ENCODE peak calls at places on chromosomes 12 and 14, in nine cellular contexts. One of them, this sample, is unnamed.

GRCh38 chr12:46483572-46484395 is 111.2 kb upstream of the SLC38A2 start:
- DNase-seq in GM23338: no peak
- DNase-seq in Panc1: no peak
- DNase-seq in sigmoid colon: no peak
- DNase-seq in GM12878: no peak
- DNase-seq in stomach: no peak
- DNase-seq in upper lobe of left lung: no peak
- DNase-seq in endothelial cell of umbilical vein: peak; percentile 75
- DNase-seq in HL-60: no peak
- DNase-seq in this sample: no peak

GRCh38 chr14:24274101-24274543 is 2.7 kb upstream of the RABGGTA start:
- DNase-seq in GM12878: peak; percentile 93
- DNase-seq in sigmoid colon: no peak
- DNase-seq in HL-60: peak; percentile 68
- DNase-seq in endothelial cell of umbilical vein: no peak
- DNase-seq in upper lobe of left lung: no peak
- DNase-seq in Panc1: no peak
- DNase-seq in GM23338: peak; percentile 21
- DNase-seq in stomach: peak; percentile 63
- DNase-seq in this sample: no peak

GRCh38 chr14:100417466-100417865 is 94.3 kb downstream of the SLC25A47 start:
- DNase-seq in upper lobe of left lung: no peak
- DNase-seq in stomach: peak; percentile 57
- DNase-seq in HL-60: no peak
- DNase-seq in sigmoid colon: peak; percentile 54
- DNase-seq in Panc1: peak; percentile 66
- DNase-seq in GM23338: peak; percentile 86
- DNase-seq in GM12878: no peak
- DNase-seq in endothelial cell of umbilical vein: peak; percentile 88
- DNase-seq in this sample: peak; percentile 84

GRCh38 chr12:70757830-70758493 is 120.7 kb upstream of the PTPRB start:
- DNase-seq in upper lobe of left lung: no peak
- DNase-seq in Panc1: no peak
- DNase-seq in endothelial cell of umbilical vein: no peak
- DNase-seq in GM12878: no peak
- DNase-seq in sigmoid colon: no peak
- DNase-seq in GM23338: peak; percentile 45
- DNase-seq in HL-60: no peak
- DNase-seq in stomach: no peak
- DNase-seq in this sample: no peak

GRCh38 chr12:32032205-32032810 is 73.1 kb downstream of the RESF1 start:
- DNase-seq in Panc1: no peak
- DNase-seq in upper lobe of left lung: no peak
- DNase-seq in endothelial cell of umbilical vein: peak; percentile 87
- DNase-seq in GM23338: no peak
- DNase-seq in stomach: no peak
- DNase-seq in GM12878: no peak
- DNase-seq in HL-60: no peak
- DNase-seq in sigmoid colon: no peak
- DNase-seq in this sample: no peak

GRCh38 chr14:101223561-101224162 is 320.1 kb upstream of the RTL1 start:
- DNase-seq in HL-60: no peak
- DNase-seq in GM12878: no peak
- DNase-seq in Panc1: no peak
- DNase-seq in sigmoid colon: peak; percentile 49
- DNase-seq in upper lobe of left lung: no peak
- DNase-seq in GM23338: no peak
- DNase-seq in endothelial cell of umbilical vein: no peak
- DNase-seq in stomach: no peak
- DNase-seq in this sample: no peak

GRCh38 chr12:47207005-47207717 is 127.4 kb upstream of the AMIGO2 start:
- DNase-seq in stomach: no peak
- DNase-seq in endothelial cell of umbilical vein: peak; percentile 5
- DNase-seq in GM23338: no peak
- DNase-seq in Panc1: no peak
- DNase-seq in sigmoid colon: no peak
- DNase-seq in GM12878: peak; percentile 66
- DNase-seq in HL-60: peak; percentile 98
- DNase-seq in upper lobe of left lung: no peak
- DNase-seq in this sample: peak; percentile 57

GRCh38 chr14:37045340-37046061 is 126.9 kb downstream of the SLC25A21 start:
- DNase-seq in Panc1: no peak
- DNase-seq in HL-60: no peak
- DNase-seq in GM12878: no peak
- DNase-seq in upper lobe of left lung: no peak
- DNase-seq in sigmoid colon: no peak
- DNase-seq in GM23338: no peak
- DNase-seq in stomach: no peak
- DNase-seq in endothelial cell of umbilical vein: peak; percentile 61
- DNase-seq in this sample: no peak

GRCh38 chr14:75283162-75283883 is 4.7 kb downstream of the FOS start:
- DNase-seq in upper lobe of left lung: no peak
- DNase-seq in stomach: peak; percentile 72
- DNase-seq in HL-60: peak; percentile 62
- DNase-seq in GM23338: peak; percentile 51
- DNase-seq in endothelial cell of umbilical vein: no peak
- DNase-seq in Panc1: no peak
- DNase-seq in sigmoid colon: peak; percentile 82
- DNase-seq in GM12878: no peak
- DNase-seq in this sample: peak; percentile 83

GRCh38 chr12:47758834-47759690 is at the start of gene RAPGEF3:
- DNase-seq in sigmoid colon: peak; percentile 93
- DNase-seq in endothelial cell of umbilical vein: peak; percentile 94
- DNase-seq in stomach: peak; percentile 93
- DNase-seq in upper lobe of left lung: peak; percentile 94
- DNase-seq in HL-60: peak; percentile 79
- DNase-seq in GM23338: peak; percentile 91
- DNase-seq in GM12878: no peak
- DNase-seq in Panc1: no peak
- DNase-seq in this sample: peak; percentile 86

GRCh38 chr12:109448272-109448671 is 28.8 kb downstream of the KCTD10 start:
- DNase-seq in upper lobe of left lung: no peak
- DNase-seq in GM23338: no peak
- DNase-seq in GM12878: no peak
- DNase-seq in HL-60: no peak
- DNase-seq in stomach: no peak
- DNase-seq in sigmoid colon: no peak
- DNase-seq in endothelial cell of umbilical vein: peak; percentile 65
- DNase-seq in Panc1: no peak
- DNase-seq in this sample: no peak

GRCh38 chr12:89833337-89834252 is 125.0 kb upstream of the ATP2B1 start:
- DNase-seq in endothelial cell of umbilical vein: no peak
- DNase-seq in Panc1: no peak
- DNase-seq in GM23338: no peak
- DNase-seq in HL-60: no peak
- DNase-seq in stomach: no peak
- DNase-seq in upper lobe of left lung: no peak
- DNase-seq in sigmoid colon: no peak
- DNase-seq in GM12878: no peak
- DNase-seq in this sample: no peak

GRCh38 chr12:89838846-89839245 is 130.2 kb upstream of the ATP2B1 start:
- DNase-seq in upper lobe of left lung: no peak
- DNase-seq in HL-60: no peak
- DNase-seq in stomach: no peak
- DNase-seq in sigmoid colon: no peak
- DNase-seq in endothelial cell of umbilical vein: no peak
- DNase-seq in GM23338: no peak
- DNase-seq in Panc1: no peak
- DNase-seq in GM12878: no peak
- DNase-seq in this sample: no peak

GRCh38 chr12:89832336-89832735 is 123.7 kb upstream of the ATP2B1 start:
- DNase-seq in GM23338: no peak
- DNase-seq in stomach: no peak
- DNase-seq in endothelial cell of umbilical vein: no peak
- DNase-seq in HL-60: no peak
- DNase-seq in upper lobe of left lung: no peak
- DNase-seq in Panc1: no peak
- DNase-seq in sigmoid colon: no peak
- DNase-seq in GM12878: no peak
- DNase-seq in this sample: no peak

GRCh38 chr12:89839427-89839826 is 130.8 kb upstream of the ATP2B1 start:
- DNase-seq in sigmoid colon: no peak
- DNase-seq in upper lobe of left lung: no peak
- DNase-seq in endothelial cell of umbilical vein: no peak
- DNase-seq in HL-60: no peak
- DNase-seq in GM23338: no peak
- DNase-seq in Panc1: no peak
- DNase-seq in stomach: no peak
- DNase-seq in GM12878: no peak
- DNase-seq in this sample: no peak

DNA sequence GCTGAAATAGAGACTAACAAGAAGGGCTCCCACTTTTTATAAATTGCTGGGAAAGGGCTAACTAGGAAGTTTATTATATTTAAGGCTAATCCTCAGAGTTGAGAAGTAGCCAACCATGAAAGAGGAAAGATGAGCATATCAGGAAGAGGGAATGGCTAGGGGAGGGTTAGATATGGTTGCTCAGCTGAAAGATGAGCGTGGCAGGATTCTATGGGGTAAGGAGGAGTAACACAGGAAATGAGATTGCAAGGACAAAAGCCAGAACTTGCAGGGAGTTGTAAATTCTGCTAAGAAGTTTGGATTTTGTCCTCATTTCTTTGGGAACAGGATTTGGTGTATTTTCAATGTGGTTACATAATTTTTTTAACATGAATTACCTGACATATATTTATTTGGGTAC is 127.4 kb upstream of the ATP2B1 start:
- DNase-seq in Panc1: no peak
- DNase-seq in HL-60: no peak
- DNase-seq in upper lobe of left lung: no peak
- DNase-seq in sigmoid colon: no peak
- DNase-seq in endothelial cell of umbilical vein: no peak
- DNase-seq in stomach: no peak
- DNase-seq in GM23338: no peak
- DNase-seq in GM12878: no peak
- DNase-seq in this sample: no peak
- TF ChIP-seq CTCF in Panc1: no peak
- TF ChIP-seq CTCF in HL-60: no peak
- TF ChIP-seq CTCF in upper lobe of left lung: no peak
- TF ChIP-seq CTCF in sigmoid colon: no peak
- TF ChIP-seq CTCF in endothelial cell of umbilical vein: no peak
- TF ChIP-seq CTCF in stomach: no peak
- TF ChIP-seq CTCF in GM23338: no peak
- TF ChIP-seq CTCF in GM12878: no peak
- TF ChIP-seq CTCF in this sample: no peak

GRCh38 chr12:9364224-9365176 is 156.3 kb upstream of the PZP start:
- DNase-seq in GM23338: peak; percentile 91
- DNase-seq in sigmoid colon: no peak
- DNase-seq in stomach: no peak
- DNase-seq in GM12878: peak; percentile 98
- DNase-seq in HL-60: peak; percentile 55
- DNase-seq in endothelial cell of umbilical vein: no peak
- DNase-seq in Panc1: no peak
- DNase-seq in upper lobe of left lung: no peak
- DNase-seq in this sample: peak; percentile 23
- TF ChIP-seq POLR2AphosphoS5 in GM23338: peak; percentile 4
- TF ChIP-seq POLR2AphosphoS5 in sigmoid colon: no peak
- TF ChIP-seq POLR2AphosphoS5 in stomach: no peak
- TF ChIP-seq POLR2AphosphoS5 in GM12878: peak; percentile 98
- TF ChIP-seq POLR2AphosphoS5 in HL-60: no peak
- TF ChIP-seq POLR2AphosphoS5 in endothelial cell of umbilical vein: no peak
- TF ChIP-seq POLR2AphosphoS5 in Panc1: no peak
- TF ChIP-seq POLR2AphosphoS5 in upper lobe of left lung: no peak
- TF ChIP-seq POLR2AphosphoS5 in this sample: no peak

GRCh38 chr14:90398315-90398811 is 1.5 kb downstream of the CALM1 start:
- DNase-seq in endothelial cell of umbilical vein: peak; percentile 45
- DNase-seq in sigmoid colon: peak; percentile 81
- DNase-seq in GM23338: peak; percentile 22
- DNase-seq in upper lobe of left lung: no peak
- DNase-seq in GM12878: no peak
- DNase-seq in Panc1: no peak
- DNase-seq in HL-60: peak; percentile 79
- DNase-seq in stomach: peak; percentile 44
- DNase-seq in this sample: peak; percentile 56
- H3K27ac ChIP-seq in endothelial cell of umbilical vein: peak overlapping the region; percentile 14
- H3K27ac ChIP-seq in sigmoid colon: peak overlapping the region; percentile 94
- H3K27ac ChIP-seq in GM23338: no peak overlapping the region
- H3K27ac ChIP-seq in upper lobe of left lung: peak overlapping the region; percentile 93
- H3K27ac ChIP-seq in GM12878: peak overlapping the region; percentile 59
- H3K27ac ChIP-seq in Panc1: peak overlapping the region; percentile 61
- H3K27ac ChIP-seq in HL-60: peak overlapping the region; percentile 76
- H3K27ac ChIP-seq in stomach: peak overlapping the region; percentile 94
- H3K27ac ChIP-seq in this sample: peak overlapping the region; percentile 99

GRCh38 chr12:48979602-48980388 is 1.7 kb downstream of the WNT1 start:
- DNase-seq in sigmoid colon: no peak
- DNase-seq in stomach: peak; percentile 53
- DNase-seq in upper lobe of left lung: peak; percentile 84
- DNase-seq in Panc1: no peak
- DNase-seq in HL-60: no peak
- DNase-seq in endothelial cell of umbilical vein: no peak
- DNase-seq in GM12878: no peak
- DNase-seq in GM23338: peak; percentile 52
- DNase-seq in this sample: peak; percentile 50

GRCh38 chr12:48980389-48980952 is 2.3 kb downstream of the WNT1 start:
- DNase-seq in upper lobe of left lung: peak; percentile 85
- DNase-seq in endothelial cell of umbilical vein: no peak
- DNase-seq in HL-60: peak; percentile 59
- DNase-seq in sigmoid colon: no peak
- DNase-seq in stomach: no peak
- DNase-seq in Panc1: no peak
- DNase-seq in GM23338: peak; percentile 88
- DNase-seq in GM12878: no peak
- DNase-seq in this sample: peak; percentile 53

GRCh38 chr12:48981757-48982157 is 3.6 kb downstream of the WNT1 start:
- DNase-seq in upper lobe of left lung: no peak
- DNase-seq in stomach: no peak
- DNase-seq in GM12878: no peak
- DNase-seq in Panc1: no peak
- DNase-seq in endothelial cell of umbilical vein: no peak
- DNase-seq in HL-60: no peak
- DNase-seq in GM23338: no peak
- DNase-seq in sigmoid colon: no peak
- DNase-seq in this sample: no peak

GRCh38 chr12:48982397-48983080 is 4.4 kb downstream of the WNT1 start:
- DNase-seq in GM23338: no peak
- DNase-seq in upper lobe of left lung: no peak
- DNase-seq in HL-60: no peak
- DNase-seq in Panc1: no peak
- DNase-seq in endothelial cell of umbilical vein: no peak
- DNase-seq in GM12878: no peak
- DNase-seq in sigmoid colon: no peak
- DNase-seq in stomach: no peak
- DNase-seq in this sample: no peak

DNA sequence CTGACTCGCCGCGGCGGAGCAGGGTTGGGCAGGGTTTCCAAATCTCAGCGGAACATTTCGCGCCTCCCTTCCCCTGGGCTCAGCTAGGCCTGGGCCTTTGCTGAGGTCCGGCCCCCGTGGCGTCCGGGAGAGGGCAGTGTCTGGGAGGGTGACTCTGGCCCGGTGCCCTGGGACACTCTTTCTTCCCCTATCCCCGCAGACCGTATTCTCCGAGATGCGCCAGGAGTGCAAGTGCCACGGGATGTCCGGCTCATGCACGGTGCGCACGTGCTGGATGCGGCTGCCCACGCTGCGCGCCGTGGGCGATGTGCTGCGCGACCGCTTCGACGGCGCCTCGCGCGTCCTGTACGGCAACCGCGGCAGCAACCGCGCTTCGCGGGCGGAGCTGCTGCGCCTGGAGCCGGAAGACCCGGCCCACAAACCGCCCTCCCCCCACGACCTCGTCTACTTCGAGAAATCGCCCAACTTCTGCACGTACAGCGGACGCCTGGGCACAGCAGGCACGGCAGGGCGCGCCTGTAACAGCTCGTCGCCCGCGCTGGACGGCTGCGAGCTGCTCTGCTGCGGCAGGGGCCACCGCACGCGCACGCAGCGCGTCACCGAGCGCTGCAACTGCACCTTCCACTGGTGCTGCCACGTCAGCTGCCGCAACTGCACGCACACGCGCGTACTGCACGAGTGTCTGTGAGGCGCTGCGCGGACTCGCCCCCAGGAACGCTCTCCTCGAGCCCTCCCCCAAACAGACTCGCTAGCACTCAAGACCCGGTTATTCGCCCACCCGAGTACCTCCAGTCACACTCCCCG is 3.0 kb downstream of the WNT1 start:
- DNase-seq in Panc1: no peak
- DNase-seq in upper lobe of left lung: peak; percentile 88
- DNase-seq in endothelial cell of umbilical vein: no peak
- DNase-seq in GM23338: peak; percentile 67
- DNase-seq in HL-60: peak; percentile 47
- DNase-seq in GM12878: no peak
- DNase-seq in stomach: no peak
- DNase-seq in sigmoid colon: no peak
- DNase-seq in this sample: no peak
- TF ChIP-seq CTCF in Panc1: peak; percentile 70
- TF ChIP-seq CTCF in upper lobe of left lung: peak; percentile 12
- TF ChIP-seq CTCF in endothelial cell of umbilical vein: peak; percentile 4
- TF ChIP-seq CTCF in GM23338: peak; percentile 49
- TF ChIP-seq CTCF in HL-60: no peak
- TF ChIP-seq CTCF in GM12878: no peak
- TF ChIP-seq CTCF in stomach: no peak
- TF ChIP-seq CTCF in sigmoid colon: no peak
- TF ChIP-seq CTCF in this sample: no peak